ENCODE peak calls at places on chromosomes 1 and 21, in five cellular contexts. H, O, B, U and L are unnamed samples.

GRCh38 chr1:5976726-5977493 is 15.3 kb downstream of the NPHP4 start:
- DNase-seq in B (no peak), O (no peak), H (no peak), U (no peak), L (no peak)

GRCh38 chr1:20603473-20604464 is 14.9 kb downstream of the CDA start:
- DNase-seq in U (peak; percentile 40), H (no peak), B (no peak), O (no peak), L (no peak)

GRCh38 chr1:3393987-3394920 is 60.2 kb upstream of the ARHGEF16 start:
- DNase-seq in O (no peak), B (no peak), H (no peak), U (no peak), L (no peak)

GRCh38 chr1:21837476-21837875 is 25.4 kb downstream of the LDLRAD2 start:
- DNase-seq in U (no peak), B (no peak), O (no peak), H (no peak), L (no peak)

GRCh38 chr1:110345480-110345879 is 6.3 kb downstream of the RBM15 start:
- DNase-seq in U (no peak), O (no peak), H (no peak), B (no peak), L (no peak)

GRCh38 chr1:101128851-101129250 is 103.3 kb upstream of the DPH5 start:
- DNase-seq in U (no peak), B (no peak), O (no peak), H (no peak), L (no peak)

GRCh38 chr1:44447051-44447806 is 42.2 kb downstream of the RNF220 start:
- DNase-seq in O (no peak), H (no peak), U (no peak), B (no peak), L (no peak)

GRCh38 chr1:19091539-19091938 is 118.5 kb downstream of the UBR4 start:
- DNase-seq in U (no peak), B (no peak), H (no peak), O (no peak), L (no peak)

GRCh38 chr1:33338495-33339211 is 17.8 kb upstream of the A3GALT2 start:
- DNase-seq in B (no peak), O (no peak), H (no peak), U (peak; percentile 28), L (no peak)

GRCh38 chr1:117534995-117535467 is 70.8 kb upstream of the TENT5C start:
- DNase-seq in U (peak; percentile 31), B (peak; percentile 17), H (peak; percentile 75), O (peak; percentile 28), L (peak; percentile 21)

GRCh38 chr1:89821322-89822108 is 683 bp downstream of the LRRC8D start:
- DNase-seq in U (peak; percentile 62), B (peak; percentile 70), H (peak; percentile 79), O (no peak), L (peak; percentile 65)

GRCh38 chr1:40792036-40792435 is 8.4 kb downstream of the KCNQ4 start:
- DNase-seq in U (no peak), B (no peak), H (no peak), O (no peak), L (no peak)

GRCh38 chr1:108610073-108610472 is 50.2 kb downstream of the EEIG2 start:
- DNase-seq in O (no peak), B (no peak), H (no peak), U (no peak), L (no peak)
- TF ChIP-seq TAF1 in O (no peak), B (no peak), H (no peak), U (no peak), L (no peak)

GRCh38 chr1:54310439-54311328 is 95.5 kb downstream of the SSBP3 start:
- DNase-seq in U (peak; percentile 39), O (no peak), H (peak; percentile 75), B (no peak), L (no peak)

GRCh38 chr1:54309631-54310366 is 96.4 kb downstream of the SSBP3 start:
- DNase-seq in H (no peak), O (no peak), B (no peak), U (no peak), L (no peak)

GRCh38 chr1:54311506-54311905 is 94.7 kb downstream of the SSBP3 start:
- DNase-seq in U (no peak), O (no peak), H (no peak), B (no peak), L (no peak)

GRCh38 chr1:54314691-54315455 is 91.3 kb downstream of the SSBP3 start:
- DNase-seq in U (no peak), H (no peak), O (no peak), B (no peak), L (no peak)

DNA sequence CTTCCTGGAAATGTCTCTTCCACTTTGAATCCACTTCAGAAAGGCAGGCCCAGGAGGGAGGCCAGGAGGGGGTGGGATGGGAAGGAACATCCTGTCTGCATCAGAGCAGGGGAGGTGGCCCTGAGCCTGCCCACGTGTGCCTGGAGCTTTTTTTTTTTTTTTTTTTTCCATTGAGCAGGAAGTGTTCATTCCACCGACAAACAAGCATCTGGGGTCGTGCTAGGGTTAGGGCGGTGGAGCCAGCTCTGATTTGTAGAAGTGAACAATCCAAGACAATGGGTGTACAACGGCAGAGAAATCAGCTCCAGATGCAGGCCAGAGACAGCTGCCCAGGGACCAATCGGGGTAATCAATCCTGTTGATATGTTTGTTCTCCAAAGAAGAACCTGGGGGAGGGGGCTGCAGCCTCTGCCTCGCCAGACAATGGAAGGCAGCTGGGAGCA is 93.3 kb downstream of the SSBP3 start:
- DNase-seq in O (no peak), B (no peak), H (no peak), U (peak; percentile 33), L (no peak)
- TF ChIP-seq TAF1 in O (no peak), B (no peak), H (no peak), U (no peak), L (no peak)

GRCh38 chr1:153490272-153491051 is 30.0 kb upstream of the S100A7 start:
- DNase-seq in B (no peak), H (no peak), O (no peak), U (no peak), L (no peak)

GRCh38 chr1:153494976-153495535 is 34.6 kb upstream of the S100A7 start:
- DNase-seq in B (peak; percentile 43), U (peak; percentile 54), O (no peak), H (peak; percentile 75), L (peak; percentile 31)

GRCh38 chr1:153495536-153495935 is 35.1 kb upstream of the S100A7 start:
- DNase-seq in B (no peak), H (no peak), O (no peak), U (no peak), L (no peak)

GRCh38 chr1:153488731-153489130 is 28.3 kb upstream of the S100A7 start:
- DNase-seq in B (no peak), O (no peak), H (no peak), U (no peak), L (no peak)

GRCh38 chr1:153493343-153493960 is 33.0 kb upstream of the S100A7 start:
- DNase-seq in O (no peak), U (no peak), B (no peak), H (no peak), L (no peak)
- TF ChIP-seq TAF1 in O (no peak), U (no peak), B (no peak), H (no peak), L (no peak)

GRCh38 chr21:38247738-38248509 is 8.9 kb upstream of the KCNJ15 start:
- DNase-seq in U (no peak), O (no peak), H (no peak), B (no peak), L (no peak)

GRCh38 chr21:38242036-38242435 is 14.8 kb upstream of the KCNJ15 start:
- DNase-seq in U (no peak), B (no peak), O (no peak), H (no peak), L (no peak)

GRCh38 chr21:38244407-38244787 is 12.4 kb upstream of the KCNJ15 start:
- DNase-seq in U (no peak), H (no peak), B (no peak), O (no peak), L (no peak)

GRCh38 chr21:38243732-38244406 is 12.9 kb upstream of the KCNJ15 start:
- DNase-seq in H (no peak), O (peak; percentile 34), B (no peak), U (no peak), L (no peak)

GRCh38 chr21:38244885-38245869 is 11.6 kb upstream of the KCNJ15 start:
- DNase-seq in H (no peak), U (no peak), O (peak; percentile 59), B (no peak), L (no peak)
- TF ChIP-seq TAF1 in H (no peak), U (no peak), O (no peak), B (no peak), L (no peak)

DNA sequence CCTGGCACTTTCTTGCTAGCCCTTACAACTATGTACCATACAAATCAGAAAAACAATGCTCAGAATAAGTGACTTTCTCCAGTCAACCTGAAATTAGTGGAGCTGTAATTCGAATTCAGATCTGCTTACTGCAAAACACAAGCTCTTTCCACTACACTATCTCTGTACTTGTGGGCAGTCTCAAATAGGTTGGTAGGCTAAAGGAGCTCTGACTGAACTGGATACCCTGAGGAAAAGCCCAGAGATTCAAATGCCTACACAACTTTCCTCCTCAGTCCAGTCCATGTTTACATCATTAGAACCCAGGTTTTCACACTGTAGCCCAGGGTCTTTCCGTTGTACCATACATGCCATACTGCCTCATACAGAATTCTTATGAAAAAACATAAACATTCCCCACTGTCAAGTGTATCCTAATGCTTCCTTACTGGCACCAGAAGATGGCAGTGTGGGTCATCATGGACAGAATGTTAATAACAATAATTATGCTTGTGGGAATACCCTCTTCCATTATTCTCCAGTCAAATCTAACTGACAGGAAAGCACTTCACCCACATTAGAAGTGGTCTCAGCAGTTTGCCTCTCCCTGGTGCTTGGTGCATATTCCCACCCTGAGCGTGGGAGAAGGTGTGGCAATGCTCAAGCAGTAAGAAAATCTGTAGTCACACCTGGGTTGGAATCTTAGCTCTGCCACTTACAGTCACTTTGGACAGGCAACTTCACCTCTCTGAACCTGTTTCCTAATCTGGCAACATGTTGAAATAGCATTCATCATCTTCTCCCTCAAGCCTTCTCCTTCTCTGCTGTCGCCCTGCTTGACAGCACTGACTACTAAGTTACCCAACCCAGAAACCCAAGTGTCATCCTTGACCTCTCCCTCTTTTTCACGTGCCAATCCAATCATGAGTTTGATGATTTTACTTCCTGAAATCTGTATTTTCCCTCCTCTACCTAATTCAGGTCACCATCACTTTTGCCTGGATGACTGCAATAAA is 14.4 kb upstream of the ZFYVE9 start:
- DNase-seq in O (no peak), H (peak; percentile 47), U (peak; percentile 62), B (no peak), L (no peak)
- TF ChIP-seq TAF1 in O (no peak), H (no peak), U (no peak), B (no peak), L (no peak)

DNA sequence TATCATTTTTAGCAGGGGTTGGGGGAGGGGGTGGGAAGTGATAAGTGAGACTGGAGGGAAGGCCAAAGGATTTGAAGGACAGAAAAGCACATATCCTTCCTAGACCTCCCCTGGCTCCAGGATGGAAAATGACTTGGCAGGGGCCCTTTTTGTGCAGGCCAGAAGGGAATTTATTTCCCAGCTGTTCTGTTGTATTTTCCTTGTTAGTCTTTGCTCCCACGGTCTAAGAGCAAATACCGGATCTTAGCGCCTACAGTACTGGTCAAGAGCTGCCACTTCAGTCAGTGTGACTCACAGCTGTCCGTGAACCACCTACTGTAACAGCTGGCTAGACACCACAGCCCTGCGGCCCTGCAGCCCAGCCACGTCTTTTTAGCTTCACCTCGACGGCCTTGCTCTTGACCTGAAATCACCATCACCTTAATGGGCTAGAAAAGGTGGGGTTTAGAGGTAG is 51.0 kb upstream of the ERRFI1 start:
- DNase-seq in U (peak; percentile 93), O (no peak), B (no peak), H (peak; percentile 55), L (no peak)
- TF ChIP-seq TAF1 in U (no peak), O (no peak), B (no peak), H (no peak), L (no peak)